ENCODE peak calls at places on chromosomes 12 and 14, in seven cellular contexts. X, A, J, O, P, W and Y are unnamed samples.

GRCh38 chr12:3713483-3713882 is 39.4 kb downstream of the CRACR2A start:
- DNase-seq in X (no peak), A (no peak), J (no peak), O (no peak), P (no peak), W (no peak), Y (no peak)

GRCh38 chr12:49342066-49342913 is 4.4 kb upstream of the DNAJC22 start:
- DNase-seq in X (peak; percentile 81), A (peak; percentile 88), J (peak; percentile 93), O (peak; percentile 76), P (no peak), W (peak; percentile 82), Y (peak; percentile 48)

GRCh38 chr12:27048822-27049752 is 26.7 kb downstream of the MED21 start:
- DNase-seq in X (no peak), A (no peak), J (no peak), O (no peak), P (no peak), W (peak; percentile 38), Y (no peak)

GRCh38 chr14:86673523-86673969 is 1143.6 kb downstream of the FLRT2 start:
- DNase-seq in X (no peak), A (no peak), J (no peak), O (no peak), P (no peak), W (no peak), Y (peak; percentile 4)

GRCh38 chr12:10721654-10722501 is 1.2 kb downstream of the YBX3 start:
- DNase-seq in X (peak; percentile 89), A (peak; percentile 20), J (peak; percentile 48), O (peak; percentile 28), P (peak; percentile 96), W (peak; percentile 96), Y (peak; percentile 96)

GRCh38 chr12:65524666-65525065 is 246.2 kb downstream of the MSRB3 start:
- DNase-seq in X (no peak), A (no peak), J (no peak), O (no peak), P (no peak), W (no peak), Y (no peak)

GRCh38 chr12:98998697-98999299 is 353.7 kb downstream of the APAF1 start:
- DNase-seq in X (no peak), A (no peak), J (peak; percentile 37), O (no peak), P (no peak), W (peak; percentile 46), Y (no peak)

GRCh38 chr14:73269729-73270651 is 32.7 kb downstream of the PAPLN start:
- DNase-seq in X (peak; percentile 75), A (peak; percentile 56), J (no peak), O (peak; percentile 20), P (no peak), W (no peak), Y (no peak)

GRCh38 chr14:63650336-63650952 is 8.8 kb upstream of the WDR89 start:
- DNase-seq in X (no peak), A (no peak), J (no peak), O (peak; percentile 35), P (no peak), W (no peak), Y (no peak)

GRCh38 chr14:35705636-35706035 is 103.5 kb downstream of the RALGAPA1 start:
- DNase-seq in X (no peak), A (no peak), J (no peak), O (no peak), P (no peak), W (no peak), Y (no peak)

GRCh38 chr14:36514278-36515104 is 5.5 kb downstream of the NKX2-1 start:
- DNase-seq in X (no peak), A (no peak), J (no peak), O (no peak), P (no peak), W (no peak), Y (no peak)

GRCh38 chr14:93936245-93936644 is 9.1 kb downstream of the FAM181A start:
- DNase-seq in X (no peak), A (no peak), J (peak; percentile 48), O (no peak), P (no peak), W (peak; percentile 29), Y (no peak)

GRCh38 chr12:71551529-71551928 is 111.9 kb downstream of the LGR5 start:
- DNase-seq in X (no peak), A (no peak), J (no peak), O (no peak), P (no peak), W (peak; percentile 44), Y (no peak)

GRCh38 chr14:69685716-69686115 is 74.3 kb downstream of the SUSD6 start:
- DNase-seq in X (peak; percentile 87), A (no peak), J (no peak), O (no peak), P (no peak), W (no peak), Y (peak; percentile 79)

GRCh38 chr14:99560946-99561683 is 42.9 kb downstream of the CCDC85C start:
- DNase-seq in X (peak; percentile 84), A (no peak), J (no peak), O (no peak), P (peak; percentile 75), W (no peak), Y (peak; percentile 85)

GRCh38 chr12:76896274-76896673 is 17.5 kb upstream of the CSRP2 start:
- DNase-seq in X (no peak), A (no peak), J (no peak), O (no peak), P (no peak), W (no peak), Y (no peak)

GRCh38 chr14:100532916-100533630 is 54.1 kb downstream of the BEGAIN start:
- DNase-seq in X (peak; percentile 50), A (no peak), J (no peak), O (no peak), P (peak; percentile 49), W (no peak), Y (peak; percentile 55)

GRCh38 chr14:96442355-96442754 is 50.4 kb downstream of the AK7 start:
- DNase-seq in X (no peak), A (no peak), J (no peak), O (no peak), P (no peak), W (no peak), Y (no peak)

GRCh38 chr12:66813137-66813867 is 134.4 kb upstream of the GRIP1 start:
- DNase-seq in X (no peak), A (no peak), J (no peak), O (no peak), P (no peak), W (no peak), Y (no peak)

GRCh38 chr14:32509632-32510187 is 180.6 kb downstream of the AKAP6 start:
- DNase-seq in X (peak; percentile 65), A (no peak), J (no peak), O (no peak), P (peak; percentile 52), W (peak; percentile 92), Y (peak; percentile 73)

GRCh38 chr14:88551936-88552565 is 2.8 kb downstream of the PTPN21 start:
- DNase-seq in X (no peak), A (no peak), J (no peak), O (no peak), P (no peak), W (no peak), Y (peak; percentile 24)

GRCh38 chr14:45249847-45250575 is 3.0 kb downstream of the MIS18BP1 start:
- DNase-seq in X (no peak), A (no peak), J (no peak), O (no peak), P (no peak), W (no peak), Y (no peak)

GRCh38 chr12:121405211-121405610 is 5.3 kb downstream of the RNF34 start:
- DNase-seq in X (no peak), A (no peak), J (no peak), O (no peak), P (no peak), W (no peak), Y (no peak)

GRCh38 chr12:77751939-77752338 is 78.8 kb upstream of the NAV3 start:
- DNase-seq in X (no peak), A (no peak), J (no peak), O (no peak), P (no peak), W (no peak), Y (no peak)

GRCh38 chr12:13307143-13307831 is 110.8 kb downstream of the EMP1 start:
- DNase-seq in X (no peak), A (no peak), J (no peak), O (no peak), P (no peak), W (no peak), Y (no peak)

GRCh38 chr12:4489551-4489950 is 43.9 kb upstream of the FGF6 start:
- DNase-seq in X (no peak), A (no peak), J (no peak), O (no peak), P (no peak), W (no peak), Y (no peak)

GRCh38 chr12:25438638-25439037 is 114.4 kb downstream of the LMNTD1 start:
- DNase-seq in X (no peak), A (no peak), J (no peak), O (no peak), P (no peak), W (no peak), Y (no peak)

GRCh38 chr14:97053941-97054340 is 256.8 kb downstream of the VRK1 start:
- DNase-seq in X (no peak), A (no peak), J (no peak), O (no peak), P (no peak), W (no peak), Y (no peak)